ENCODE peak calls at places on chromosomes 16 and 17, in ten cellular contexts. E is DND-41, V is astrocyte, Y is GM23248, Q is IMR-90, Z is neural progenitor cell, T is Karpas-422, L is HCT116, P is SK-N-SH, S is PC-3. G is an unnamed sample.

GRCh38 chr16:22318690-22319358 is 21.6 kb downstream of the POLR3E start:
- DNase-seq in Z (peak), Y (peak), Q (peak), E (peak), P (peak), L (no peak), V (no peak), T (peak), S (peak), G (peak)

GRCh38 chr17:65260626-65261025 is 123.5 kb downstream of the RGS9 start:
- DNase-seq in Q (no peak), P (no peak), V (no peak), Z (no peak), S (no peak), T (no peak), L (no peak), E (no peak), Y (no peak), G (no peak)

GRCh38 chr17:20116683-20117309 is 107.6 kb downstream of the SPECC1 start:
- DNase-seq in Z (peak), Q (peak), S (peak), E (peak), V (no peak), L (peak), Y (peak), P (peak), T (peak), G (peak)

GRCh38 chr17:46771601-46772012 is 46.9 kb downstream of the WNT3 start:
- DNase-seq in Z (no peak), E (peak), L (no peak), V (no peak), S (peak), T (peak), P (peak), Y (peak), Q (no peak), G (peak)

GRCh38 chr16:29909398-29909797 is 9.1 kb downstream of the ASPHD1 start:
- DNase-seq in V (no peak), L (no peak), Q (peak), Z (no peak), S (no peak), T (no peak), Y (peak), P (no peak), E (no peak), G (no peak)

GRCh38 chr17:7794063-7794663 is 39.9 kb upstream of the KDM6B start:
- DNase-seq in V (no peak), Z (no peak), T (no peak), Q (no peak), Y (no peak), E (no peak), S (no peak), P (no peak), L (no peak), G (no peak)

GRCh38 chr16:19527161-19527560 is 3.4 kb downstream of the CCP110 start:
- DNase-seq in V (no peak), Q (no peak), Y (no peak), T (no peak), E (no peak), P (no peak), L (no peak), Z (no peak), S (no peak), G (no peak)

GRCh38 chr17:80955673-80956306 is 35.9 kb upstream of the CHMP6 start:
- DNase-seq in E (no peak), P (no peak), Y (no peak), Z (peak), L (no peak), S (no peak), Q (no peak), V (no peak), T (peak), G (no peak)

GRCh38 chr17:1847191-1847590 is 17.4 kb downstream of the RPA1 start:
- DNase-seq in Y (no peak), Q (no peak), Z (no peak), S (no peak), T (no peak), P (no peak), L (no peak), E (no peak), V (no peak), G (no peak)

GRCh38 chr17:604719-605118 is 109.9 kb downstream of the VPS53 start:
- DNase-seq in V (peak), P (no peak), L (no peak), Z (peak), E (no peak), T (no peak), Q (peak), Y (peak), S (no peak), G (peak)

GRCh38 chr17:47736501-47737211 is 3.6 kb downstream of the TBX21 start:
- DNase-seq in T (no peak), Z (peak), V (no peak), Q (no peak), L (no peak), S (no peak), P (no peak), Y (no peak), E (peak), G (no peak)

GRCh38 chr17:11917415-11917814 is 79.9 kb downstream of the ZNF18 start:
- DNase-seq in Z (no peak), V (no peak), L (no peak), E (no peak), Q (no peak), Y (no peak), T (no peak), P (no peak), S (no peak), G (no peak)

GRCh38 chr16:29312835-29313558 is 93.5 kb downstream of the NPIPB11 start:
- DNase-seq in P (no peak), Y (no peak), E (no peak), Q (no peak), L (no peak), T (no peak), V (no peak), Z (peak), S (no peak), G (no peak)

GRCh38 chr16:54901606-54902005 is 29.1 kb upstream of the IRX5 start:
- DNase-seq in S (no peak), V (no peak), Z (no peak), E (no peak), T (no peak), Y (no peak), P (no peak), L (no peak), Q (no peak), G (no peak)

GRCh38 chr16:67462279-67462655 is 18.7 kb downstream of the ATP6V0D1 start:
- DNase-seq in Y (peak), Z (no peak), L (no peak), P (no peak), Q (no peak), E (no peak), V (no peak), S (no peak), T (no peak), G (no peak)

GRCh38 chr17:81084691-81085419 is 49.9 kb downstream of the BAIAP2 start:
- DNase-seq in S (no peak), L (no peak), Y (no peak), V (no peak), P (no peak), Z (no peak), E (no peak), T (no peak), Q (no peak), G (no peak)

GRCh38 chr16:56191807-56192643 is 736 bp downstream of the GNAO1 start:
- DNase-seq in S (no peak), Z (peak), L (no peak), Y (no peak), V (no peak), E (peak), Q (no peak), P (peak), T (no peak), G (peak)

GRCh38 chr17:76427457-76428231 is 25.3 kb downstream of the UBE2O start:
- DNase-seq in P (no peak), E (no peak), Q (peak), L (no peak), Z (no peak), Y (peak), V (peak), S (no peak), T (peak), G (no peak)

GRCh38 chr16:19363741-19364140 is 53.9 kb upstream of the TMC5 start:
- DNase-seq in L (no peak), Q (no peak), V (no peak), T (no peak), Y (no peak), S (no peak), Z (no peak), P (no peak), E (no peak), G (no peak)

GRCh38 chr16:2089676-2090480 is 42.1 kb downstream of the TSC2 start:
- DNase-seq in Z (no peak), L (no peak), V (no peak), Y (no peak), E (no peak), T (no peak), Q (no peak), P (no peak), S (no peak), G (no peak)

GRCh38 chr16:27462200-27462845 is 60.3 kb downstream of the IL21R start:
- DNase-seq in Q (no peak), P (no peak), T (no peak), S (no peak), L (no peak), Y (no peak), Z (no peak), V (no peak), E (no peak), G (no peak)

GRCh38 chr16:1291576-1291974 is 17.9 kb upstream of the UBE2I start:
- DNase-seq in L (no peak), Q (no peak), S (no peak), V (no peak), T (no peak), Z (no peak), P (no peak), Y (no peak), E (no peak), G (no peak)

GRCh38 chr17:46853896-46854444 is 2.6 kb downstream of the WNT9B start:
- DNase-seq in E (no peak), V (peak), Y (peak), L (no peak), S (peak), T (no peak), Z (no peak), P (no peak), Q (peak), G (peak)

GRCh38 chr16:75351183-75351582 is 82.1 kb downstream of the CFDP1 start:
- DNase-seq in E (no peak), Z (no peak), S (peak), V (peak), T (no peak), P (peak), Y (peak), L (no peak), Q (peak), G (no peak)

GRCh38 chr16:87702325-87702811 is 63.4 kb downstream of the KLHDC4 start:
- DNase-seq in T (peak), S (no peak), P (peak), L (no peak), E (no peak), Y (peak), Q (peak), Z (peak), V (no peak), G (peak)

GRCh38 chr17:18261146-18261515 is 669 bp downstream of the MIEF2 start:
- DNase-seq in Z (peak), Q (peak), Y (peak), V (peak), E (no peak), T (peak), S (peak), L (no peak), P (peak), G (peak)

GRCh38 chr17:19769946-19770652 is 22.0 kb upstream of the ALDH3A1 start:
- DNase-seq in Y (peak), E (no peak), S (peak), T (no peak), P (no peak), Q (peak), L (no peak), V (peak), Z (no peak), G (no peak)

GRCh38 chr16:55221836-55222235 is 102.2 kb upstream of the IRX6 start:
- DNase-seq in Q (no peak), V (no peak), Y (no peak), S (no peak), T (no peak), P (no peak), Z (no peak), E (no peak), L (no peak), G (no peak)

GRCh38 chr17:3959295-3959899 is 4.8 kb downstream of the ATP2A3 start:
- DNase-seq in Y (peak), V (peak), Z (no peak), E (no peak), S (peak), L (no peak), P (no peak), Q (peak), T (no peak), G (no peak)

GRCh38 chr17:75138519-75138918 is 7.0 kb upstream of the NT5C start:
- DNase-seq in P (no peak), Y (no peak), V (no peak), L (no peak), E (no peak), Q (peak), S (no peak), Z (no peak), T (no peak), G (no peak)

GRCh38 chr16:3095869-3096268 is 3.2 kb downstream of the ZSCAN10 start:
- DNase-seq in P (peak), S (peak), Y (peak), E (peak), L (peak), T (peak), V (no peak), Z (no peak), Q (no peak), G (peak)

GRCh38 chr16:1076801-1077576 is 4.4 kb downstream of the SSTR5 start:
- DNase-seq in V (no peak), S (no peak), Q (no peak), T (no peak), P (no peak), L (no peak), Y (no peak), Z (no peak), E (no peak), G (no peak)

GRCh38 chr17:83106036-83106577 is 26.7 kb downstream of the METRNL start:
- DNase-seq in Y (peak), P (no peak), L (no peak), T (peak), S (no peak), E (no peak), V (no peak), Q (no peak), Z (no peak), G (no peak)

GRCh38 chr17:83103938-83104311 is 24.5 kb downstream of the METRNL start:
- DNase-seq in L (no peak), Z (no peak), Q (no peak), Y (no peak), T (no peak), V (no peak), E (no peak), S (no peak), P (no peak), G (no peak)

GRCh38 chr17:83106913-83107655 is 27.7 kb downstream of the METRNL start:
- DNase-seq in Z (no peak), L (no peak), S (no peak), Y (peak), V (no peak), E (no peak), Q (no peak), P (no peak), T (no peak), G (no peak)

GRCh38 chr17:83104577-83105505 is 25.4 kb downstream of the METRNL start:
- DNase-seq in T (no peak), S (no peak), Q (no peak), Y (peak), E (no peak), L (no peak), V (no peak), Z (no peak), P (peak), G (no peak)

DNA sequence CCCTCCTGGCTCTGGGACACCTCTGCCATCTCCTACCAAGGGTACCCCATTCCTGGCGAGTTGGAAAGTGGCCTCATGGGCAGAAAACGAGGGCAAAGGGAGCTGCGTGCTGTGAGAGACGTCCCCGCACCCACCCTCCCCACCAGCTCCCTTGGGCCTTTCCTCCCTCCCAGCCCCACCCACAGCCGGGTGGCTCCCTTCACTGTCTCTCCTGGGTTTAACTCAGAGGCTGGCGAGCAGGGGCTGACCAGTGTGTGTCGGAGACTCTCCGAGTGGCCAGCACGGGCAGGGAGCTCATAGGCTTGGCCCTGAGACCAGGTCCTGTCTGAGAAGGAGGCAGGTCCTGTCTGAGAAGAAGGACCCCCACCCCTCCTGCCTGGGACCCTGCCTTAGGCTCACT is 26.1 kb downstream of the METRNL start:
- DNase-seq in Q (no peak), V (no peak), L (no peak), S (no peak), Y (peak), Z (no peak), P (no peak), T (no peak), E (no peak), G (no peak)
- H3K9ac ChIP-seq in Q (no peak), V (no peak), L (no peak), S (no peak), Y (peak), Z (no peak), P (no peak), T (no peak), E (no peak), G (no peak)

DNA sequence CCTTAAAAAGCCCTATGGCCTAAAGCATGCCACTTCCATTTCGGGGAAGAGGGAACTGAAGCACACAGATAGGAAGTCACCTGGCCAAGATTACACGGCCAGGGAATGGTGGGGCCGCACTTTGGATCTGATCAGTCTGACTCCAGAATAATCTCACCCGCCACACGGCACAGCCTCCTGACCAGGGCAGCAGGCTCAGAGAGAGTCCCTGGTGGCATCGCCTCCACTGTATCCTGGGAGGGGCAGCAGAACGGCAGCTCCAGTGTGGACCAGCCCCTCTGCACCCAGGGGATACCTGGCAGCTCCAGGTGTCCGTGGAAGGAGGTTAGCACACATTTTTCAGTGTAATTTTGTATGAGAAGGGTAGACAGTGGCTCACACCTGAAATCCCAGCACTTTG is 35.5 kb downstream of the VAC14 start:
- DNase-seq in S (no peak), T (no peak), Z (no peak), Y (no peak), V (no peak), P (no peak), E (no peak), Q (no peak), L (no peak), G (no peak)
- H3K27ac ChIP-seq in S (no peak), T (no peak), Z (no peak), Y (no peak), V (no peak), P (no peak), E (no peak), Q (no peak), L (no peak), G (no peak)

GRCh38 chr17:13797863-13798262 is 196.1 kb upstream of the HS3ST3A1 start:
- DNase-seq in Q (no peak), S (no peak), Y (no peak), P (no peak), V (no peak), L (no peak), E (no peak), Z (no peak), T (no peak), G (no peak)
- H3K9ac ChIP-seq in Q (no peak), S (no peak), Y (no peak), P (no peak), V (no peak), L (no peak), E (no peak), Z (no peak), T (no peak), G (no peak)

GRCh38 chr17:57705921-57706695 is 39.0 kb downstream of the CCDC182 start:
- DNase-seq in L (no peak), V (no peak), T (no peak), Q (no peak), S (peak), Y (no peak), E (no peak), P (no peak), Z (no peak), G (no peak)
- H3K27ac ChIP-seq in L (no peak), V (no peak), T (no peak), Q (no peak), S (no peak), Y (no peak), E (no peak), P (no peak), Z (no peak), G (no peak)

GRCh38 chr17:40364121-40364861 is at the start of gene GJD3:
- DNase-seq in P (peak), Z (peak), V (no peak), Q (no peak), T (no peak), L (no peak), E (no peak), Y (no peak), S (no peak), G (no peak)
- H3K9ac ChIP-seq in P (no peak), Z (no peak), V (peak), Q (peak), T (no peak), L (no peak), E (no peak), Y (peak), S (no peak), G (peak)

GRCh38 chr17:45149669-45150603 is 1.7 kb downstream of the HEXIM1 start:
- DNase-seq in L (no peak), P (peak), S (peak), V (peak), Z (peak), E (peak), T (peak), Y (peak), Q (peak), G (peak)
- H3K27ac ChIP-seq in L (peak), P (peak), S (peak), V (peak), Z (peak), E (peak), T (no peak), Y (peak), Q (peak), G (peak)